ENCODE peak calls at places on chromosomes 11 and 22, in nine cellular contexts. L, Z, I, Y, X, O, F, H and N are unnamed samples.
A peak's percentile ranks its signal among the peaks of the same experiment; 100 is the strongest.

GRCh38 chr22:45502215-45503070 is at the start of gene FBLN1:
- DNase-seq in Z (peak; percentile 83), X (peak; percentile 69), Y (no peak), L (peak; percentile 89), I (no peak), F (no peak), O (no peak), H (peak; percentile 76), N (peak; percentile 91)

GRCh38 chr11:117828641-117829368 is 4.3 kb upstream of the FXYD2 start:
- DNase-seq in O (peak; percentile 75), H (peak; percentile 75), Z (peak; percentile 84), F (no peak), Y (peak; percentile 56), I (peak; percentile 85), L (peak; percentile 61), X (peak; percentile 88), N (no peak)

GRCh38 chr22:27724706-27725105 is 76.8 kb downstream of the MN1 start:
- DNase-seq in H (peak; percentile 34), X (no peak), L (no peak), Y (no peak), F (no peak), I (no peak), O (peak; percentile 62), Z (no peak), N (no peak)

GRCh38 chr11:1435820-1436467 is 46.2 kb downstream of the BRSK2 start:
- DNase-seq in X (no peak), F (peak; percentile 76), L (peak; percentile 30), H (no peak), Z (peak; percentile 43), O (no peak), Y (no peak), I (no peak), N (peak; percentile 69)

GRCh38 chr11:106917973-106918372 is 100.3 kb downstream of the GUCY1A2 start:
- DNase-seq in F (no peak), Z (no peak), X (peak; percentile 2), L (peak; percentile 63), H (no peak), I (no peak), O (no peak), Y (no peak), N (peak; percentile 36)

GRCh38 chr11:77876045-77876444 is 55.1 kb downstream of the AAMDC start:
- DNase-seq in H (no peak), I (no peak), O (no peak), L (no peak), Y (no peak), X (no peak), Z (no peak), F (no peak), N (no peak)

GRCh38 chr22:27241430-27242110 is 560.0 kb downstream of the MN1 start:
- DNase-seq in Z (peak; percentile 40), I (no peak), H (peak; percentile 22), O (no peak), F (no peak), X (no peak), Y (no peak), L (no peak), N (peak; percentile 83)

GRCh38 chr11:65859134-65859811 is 960 bp upstream of the MUS81 start:
- DNase-seq in H (peak; percentile 95), X (peak; percentile 99), Z (peak; percentile 100), O (peak; percentile 99), F (peak; percentile 92), I (peak; percentile 95), L (peak; percentile 100), Y (peak; percentile 88), N (peak; percentile 99)

GRCh38 chr11:89275966-89276365 is 98.3 kb downstream of the TYR start:
- DNase-seq in Z (no peak), X (no peak), H (no peak), L (no peak), I (no peak), Y (no peak), F (no peak), O (no peak), N (no peak)

GRCh38 chr11:65401073-65401802 is 14.8 kb downstream of the FRMD8 start:
- DNase-seq in X (no peak), I (no peak), Z (no peak), O (no peak), H (no peak), F (no peak), L (peak; percentile 68), Y (no peak), N (no peak)

GRCh38 chr11:75330279-75330678 is 21.2 kb downstream of the ARRB1 start:
- DNase-seq in F (no peak), Z (peak; percentile 81), I (no peak), O (no peak), Y (no peak), X (peak; percentile 91), L (no peak), H (no peak), N (peak; percentile 76)

GRCh38 chr11:95915051-95915450 is 8.9 kb downstream of the MTMR2 start:
- DNase-seq in X (no peak), L (no peak), Y (no peak), O (no peak), F (no peak), I (no peak), H (no peak), Z (no peak), N (no peak)

GRCh38 chr11:120780239-120780638 is 243.7 kb upstream of the TBCEL start:
- DNase-seq in Y (no peak), O (peak; percentile 9), L (no peak), I (no peak), X (no peak), H (no peak), Z (no peak), F (no peak), N (no peak)

GRCh38 chr11:130163346-130164220 is 4.0 kb downstream of the ST14 start:
- DNase-seq in H (no peak), I (no peak), L (peak; percentile 47), O (no peak), X (no peak), Y (no peak), F (no peak), Z (no peak), N (peak; percentile 28)

GRCh38 chr11:134616048-134616447 is 204.0 kb upstream of the B3GAT1 start:
- DNase-seq in I (no peak), Z (no peak), L (no peak), F (no peak), X (no peak), Y (no peak), H (no peak), O (no peak), N (peak; percentile 78)

GRCh38 chr11:20584093-20584774 is 15.2 kb upstream of the SLC6A5 start:
- DNase-seq in I (no peak), H (no peak), O (no peak), L (peak; percentile 37), F (no peak), Y (no peak), X (no peak), Z (no peak), N (no peak)

GRCh38 chr11:57375490-57375889 is 5.5 kb downstream of the PRG3 start:
- DNase-seq in F (no peak), Y (no peak), L (no peak), X (no peak), H (no peak), Z (no peak), I (no peak), O (no peak), N (no peak)

GRCh38 chr11:10309163-10310093 is 4.6 kb downstream of the ADM start:
- DNase-seq in O (no peak), Z (peak; percentile 54), L (peak; percentile 97), F (no peak), I (no peak), H (peak; percentile 45), X (peak; percentile 83), Y (no peak), N (no peak)

GRCh38 chr22:28630185-28630580 is 49.5 kb downstream of the TTC28 start:
- DNase-seq in X (no peak), F (no peak), L (peak; percentile 3), Z (no peak), Y (no peak), O (no peak), H (no peak), I (no peak), N (no peak)

GRCh38 chr11:75836422-75836821 is 21.4 kb downstream of the UVRAG start:
- DNase-seq in X (no peak), L (no peak), O (no peak), Y (no peak), Z (no peak), H (no peak), F (no peak), I (no peak), N (no peak)

GRCh38 chr22:42078469-42079318 is 806 bp upstream of the SMDT1 start:
- DNase-seq in O (no peak), Z (no peak), Y (no peak), I (no peak), L (no peak), X (peak; percentile 42), F (no peak), H (no peak), N (peak; percentile 66)

GRCh38 chr22:47836957-47837356 is 1074.5 kb downstream of the TBC1D22A start:
- DNase-seq in H (no peak), O (no peak), F (no peak), I (no peak), X (peak; percentile 24), L (peak; percentile 77), Y (no peak), Z (peak; percentile 36), N (no peak)

GRCh38 chr11:87281496-87281895 is 243.8 kb downstream of the TMEM135 start:
- DNase-seq in Y (no peak), X (peak; percentile 94), H (peak; percentile 58), I (no peak), Z (peak; percentile 18), L (no peak), O (no peak), F (no peak), N (peak; percentile 51)

GRCh38 chr22:23772315-23773246 is at the start of gene MMP11:
- DNase-seq in Y (peak; percentile 47), H (peak; percentile 82), L (peak; percentile 58), F (peak; percentile 68), Z (peak; percentile 86), O (no peak), I (peak; percentile 56), X (no peak), N (peak; percentile 87)

GRCh38 chr22:49305966-49306631 is 521.6 kb downstream of the BRD1 start:
- DNase-seq in L (no peak), H (no peak), F (no peak), I (no peak), X (no peak), O (peak; percentile 69), Z (no peak), Y (no peak), N (peak; percentile 23)

GRCh38 chr22:19287889-19288288 is 3.6 kb downstream of the CLTCL1 start:
- DNase-seq in H (peak; percentile 51), F (no peak), Z (peak; percentile 29), I (no peak), O (no peak), X (peak; percentile 75), Y (no peak), L (peak; percentile 43), N (no peak)

GRCh38 chr11:87422566-87422965 is 384.8 kb downstream of the TMEM135 start:
- DNase-seq in F (no peak), Y (no peak), Z (no peak), X (no peak), L (peak; percentile 92), I (no peak), O (no peak), H (no peak), N (no peak)

GRCh38 chr11:75475767-75476650 is 43.0 kb upstream of the KLHL35 start:
- DNase-seq in O (no peak), Z (no peak), H (no peak), L (no peak), Y (no peak), I (no peak), X (peak; percentile 47), F (peak; percentile 40), N (no peak)

GRCh38 chr22:43153916-43154315 is 2.6 kb downstream of the TSPO start:
- DNase-seq in X (no peak), Z (no peak), H (no peak), O (no peak), I (no peak), L (no peak), F (no peak), Y (no peak), N (no peak)

GRCh38 chr11:7571640-7572000 is 57.8 kb downstream of the PPFIBP2 start:
- DNase-seq in L (peak; percentile 92), Z (peak; percentile 89), X (peak; percentile 75), Y (no peak), F (no peak), I (no peak), O (no peak), H (peak; percentile 70), N (peak; percentile 94)

GRCh38 chr11:104872393-104872792 is 25.9 kb downstream of the CASP12 start:
- DNase-seq in Z (no peak), I (no peak), H (no peak), O (no peak), F (no peak), X (no peak), L (no peak), Y (no peak), N (no peak)